ENCODE peak calls at places on chromosomes 5 and 9, in seven cellular contexts. M, X, C, E, K, S and D are unnamed samples.

GRCh38 chr5:395921-396714 is 46.9 kb upstream of the EXOC3 start:
- DNase-seq in M (no peak), X (no peak), C (no peak), E (no peak), K (no peak), S (no peak), D (peak; percentile 44)

GRCh38 chr9:132597073-132597775 is 14.8 kb downstream of the BARHL1 start:
- DNase-seq in M (no peak), X (no peak), C (no peak), E (no peak), K (peak; percentile 76), S (no peak), D (no peak)

GRCh38 chr5:83720805-83721431 is at the start of gene HAPLN1:
- DNase-seq in M (no peak), X (no peak), C (peak; percentile 54), E (no peak), K (no peak), S (no peak), D (peak; percentile 63)

GRCh38 chr9:107484117-107484723 is 5.3 kb downstream of the KLF4 start:
- DNase-seq in M (peak; percentile 64), X (peak; percentile 62), C (peak; percentile 79), E (peak; percentile 60), K (no peak), S (peak; percentile 56), D (peak; percentile 53)

GRCh38 chr5:142014911-142015584 is 2.2 kb upstream of the GNPDA1 start:
- DNase-seq in M (peak; percentile 69), X (peak; percentile 88), C (peak; percentile 44), E (peak; percentile 83), K (no peak), S (peak; percentile 71), D (no peak)

GRCh38 chr5:178388381-178389030 is 155.9 kb upstream of the PHYKPL start:
- DNase-seq in M (no peak), X (no peak), C (no peak), E (no peak), K (peak; percentile 35), S (no peak), D (peak; percentile 35)

GRCh38 chr9:126965541-126966428 is 51.2 kb downstream of the RALGPS1 start:
- DNase-seq in M (peak; percentile 38), X (peak; percentile 87), C (peak; percentile 67), E (peak; percentile 27), K (peak; percentile 55), S (peak; percentile 20), D (peak; percentile 54)

GRCh38 chr5:173597304-173597703 is 19.1 kb downstream of the BOD1 start:
- DNase-seq in M (no peak), X (no peak), C (no peak), E (no peak), K (no peak), S (no peak), D (no peak)

GRCh38 chr5:74631088-74631960 is 9.2 kb downstream of the ENC1 start:
- DNase-seq in M (no peak), X (peak; percentile 67), C (peak; percentile 37), E (no peak), K (no peak), S (peak; percentile 24), D (peak; percentile 67)
- H3K27ac ChIP-seq in M (peak overlapping the region; percentile 86), X (no peak overlapping the region), C (peak overlapping the region; percentile 26), E (peak overlapping the region; percentile 84), K (peak overlapping the region; percentile 1), S (no peak overlapping the region), D (peak overlapping the region; percentile 83)

GRCh38 chr5:88677943-88678779 is 204.8 kb downstream of the MEF2C start:
- DNase-seq in M (no peak), X (no peak), C (peak; percentile 71), E (no peak), K (no peak), S (no peak), D (no peak)

GRCh38 chr5:88680253-88681132 is 202.5 kb downstream of the MEF2C start:
- DNase-seq in M (peak; percentile 24), X (peak; percentile 77), C (peak; percentile 88), E (peak; percentile 35), K (peak; percentile 77), S (peak; percentile 75), D (peak; percentile 76)

GRCh38 chr5:88677502-88677901 is 205.5 kb downstream of the MEF2C start:
- DNase-seq in M (no peak), X (no peak), C (no peak), E (no peak), K (no peak), S (no peak), D (no peak)

GRCh38 chr5:88679638-88680037 is 203.3 kb downstream of the MEF2C start:
- DNase-seq in M (no peak), X (no peak), C (peak; percentile 52), E (no peak), K (no peak), S (no peak), D (no peak)

GRCh38 chr5:88678780-88679491 is 204.0 kb downstream of the MEF2C start:
- DNase-seq in M (no peak), X (no peak), C (no peak), E (no peak), K (no peak), S (no peak), D (no peak)
- H3K27ac ChIP-seq in M (no peak overlapping the region), X (no peak overlapping the region), C (no peak overlapping the region), E (no peak overlapping the region), K (no peak overlapping the region), S (no peak overlapping the region), D (no peak overlapping the region)

GRCh38 chr9:113648586-113648985 is 185.1 kb downstream of the RGS3 start:
- DNase-seq in M (no peak), X (no peak), C (no peak), E (no peak), K (no peak), S (no peak), D (no peak)

GRCh38 chr9:113649054-113649453 is 185.5 kb downstream of the RGS3 start:
- DNase-seq in M (no peak), X (no peak), C (no peak), E (no peak), K (peak; percentile 84), S (no peak), D (peak; percentile 57)

GRCh38 chr9:113650207-113651131 is 186.9 kb downstream of the RGS3 start:
- DNase-seq in M (no peak), X (peak; percentile 84), C (no peak), E (peak; percentile 20), K (no peak), S (no peak), D (no peak)

GRCh38 chr9:113648048-113648447 is 184.5 kb downstream of the RGS3 start:
- DNase-seq in M (no peak), X (no peak), C (no peak), E (no peak), K (no peak), S (no peak), D (no peak)

DNA sequence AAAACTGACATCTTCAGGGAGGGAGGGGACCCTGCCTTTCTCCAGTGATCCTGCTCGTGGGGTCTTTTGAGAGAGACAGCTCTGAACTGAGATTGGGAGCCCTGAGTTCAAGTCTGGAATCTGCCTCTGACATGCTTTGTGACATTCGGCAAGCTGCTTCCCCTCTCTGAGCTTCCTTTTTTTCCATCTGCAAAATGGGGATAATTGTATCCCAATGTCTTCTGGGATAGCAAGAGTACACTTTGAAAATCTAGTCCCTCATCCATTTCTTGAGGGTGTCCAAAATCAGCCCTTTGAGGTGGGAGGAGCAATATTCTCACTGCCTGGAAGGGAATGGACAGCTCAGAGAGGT is 186.3 kb downstream of the RGS3 start:
- DNase-seq in M (no peak), X (no peak), C (no peak), E (no peak), K (no peak), S (no peak), D (no peak)
- H3K27ac ChIP-seq in M (no peak overlapping the region), X (no peak overlapping the region), C (no peak overlapping the region), E (no peak overlapping the region), K (peak overlapping the region; percentile 66), S (no peak overlapping the region), D (no peak overlapping the region)

GRCh38 chr5:119452060-119452372 is 281 bp upstream of the HSD17B4 start:
- DNase-seq in M (no peak), X (no peak), C (no peak), E (no peak), K (no peak), S (no peak), D (no peak)
- H3K27ac ChIP-seq in M (no peak overlapping the region), X (peak overlapping the region; percentile 79), C (no peak overlapping the region), E (no peak overlapping the region), K (peak overlapping the region; percentile 94), S (peak overlapping the region; percentile 89), D (no peak overlapping the region)

GRCh38 chr9:130857864-130858730 is 23.0 kb downstream of the ABL1 start:
- DNase-seq in M (no peak), X (no peak), C (no peak), E (peak; percentile 80), K (peak; percentile 67), S (no peak), D (peak; percentile 81)
- H3K27ac ChIP-seq in M (no peak overlapping the region), X (peak overlapping the region; percentile 74), C (no peak overlapping the region), E (peak overlapping the region; percentile 9), K (peak overlapping the region; percentile 86), S (no peak overlapping the region), D (peak overlapping the region; percentile 94)